ENCODE peak calls at places on chromosomes 4 and X, in five cellular contexts. W is right lobe of liver; M is endothelial cell of umbilical vein; P is CD8-positive, alpha-beta T cell; B is MM.1S. A is an unnamed sample.
A peak's percentile ranks its signal among the peaks of the same experiment; 100 is the strongest.

GRCh38 chr4:75696551-75696950 is 23.3 kb upstream of the G3BP2 start:
- DNase-seq in W (no peak), M (no peak), P (no peak), B (no peak), A (no peak)

GRCh38 chr4:138643827-138644226 is 371.8 kb upstream of the NOCT start:
- DNase-seq in W (no peak), M (no peak), P (no peak), B (no peak), A (no peak)

GRCh38 chr4:94177822-94178221 is 29.8 kb upstream of the SMARCAD1 start:
- DNase-seq in W (no peak), M (no peak), P (no peak), B (no peak), A (no peak)

GRCh38 chr4:67926485-67926884 is 36.8 kb downstream of the TMPRSS11A start:
- DNase-seq in W (no peak), M (no peak), P (no peak), B (no peak), A (no peak)

GRCh38 chr4:81620442-81620841 is 148.7 kb upstream of the RASGEF1B start:
- DNase-seq in W (no peak), M (no peak), P (no peak), B (no peak), A (no peak)

GRCh38 chr4:122346503-122346902 is 32.3 kb upstream of the ADAD1 start:
- DNase-seq in W (no peak), M (no peak), P (no peak), B (no peak), A (no peak)

GRCh38 chrX:15790766-15791380 is 589 bp downstream of the ZRSR2 start:
- DNase-seq in W (no peak), M (peak; percentile 40), P (no peak), B (no peak), A (no peak)

GRCh38 chrX:155028749-155029360 is 2.2 kb downstream of the FUNDC2 start:
- DNase-seq in W (no peak), M (peak; percentile 5), P (no peak), B (no peak), A (no peak)

GRCh38 chr4:94974773-94975172 is 217.0 kb downstream of the BMPR1B start:
- DNase-seq in W (no peak), M (peak; percentile 39), P (no peak), B (no peak), A (no peak)

GRCh38 chr4:78058591-78059523 is 1.7 kb downstream of the FRAS1 start:
- DNase-seq in W (peak; percentile 46), M (peak; percentile 33), P (no peak), B (peak; percentile 12), A (peak; percentile 58)

GRCh38 chr4:19025031-19025430 is 1003.5 kb upstream of the LCORL start:
- DNase-seq in W (no peak), M (no peak), P (no peak), B (no peak), A (no peak)

GRCh38 chrX:137427061-137427778 is 138.7 kb upstream of the ZIC3 start:
- DNase-seq in W (no peak), M (no peak), P (no peak), B (no peak), A (no peak)

GRCh38 chrX:13059269-13059668 is 14.8 kb upstream of the FAM9C start:
- DNase-seq in W (no peak), M (no peak), P (no peak), B (no peak), A (no peak)

GRCh38 chrX:132909643-132910042 is 48.8 kb downstream of the HS6ST2 start:
- DNase-seq in W (no peak), M (no peak), P (no peak), B (no peak), A (no peak)

GRCh38 chr4:186204103-186204559 is 12.8 kb downstream of the CYP4V2 start:
- DNase-seq in W (peak; percentile 54), M (peak; percentile 4), P (no peak), B (peak; percentile 74), A (no peak)

GRCh38 chr4:75723117-75723801 is 1.1 kb upstream of the USO1 start:
- DNase-seq in W (peak; percentile 51), M (peak; percentile 21), P (no peak), B (no peak), A (no peak)

GRCh38 chrX:25012433-25012735 is 3.4 kb downstream of the ARX start:
- DNase-seq in W (no peak), M (no peak), P (no peak), B (peak; percentile 15), A (no peak)

GRCh38 chr4:146585761-146586333 is 52.8 kb upstream of the POU4F2 start:
- DNase-seq in W (no peak), M (no peak), P (no peak), B (no peak), A (no peak)

GRCh38 chr4:37805091-37805490 is 21.4 kb upstream of the PGM2 start:
- DNase-seq in W (no peak), M (no peak), P (no peak), B (no peak), A (no peak)

GRCh38 chr4:105050896-105051295 is 95.8 kb upstream of the TET2 start:
- DNase-seq in W (no peak), M (peak; percentile 53), P (no peak), B (no peak), A (no peak)

GRCh38 chr4:145545538-145546224 is 64.0 kb downstream of the SMAD1 start:
- DNase-seq in W (no peak), M (peak; percentile 100), P (no peak), B (no peak), A (no peak)

GRCh38 chrX:50107470-50107869 is 93.3 kb downstream of the AKAP4 start:
- DNase-seq in W (no peak), M (no peak), P (no peak), B (no peak), A (no peak)

GRCh38 chr4:164081371-164081770 is 586.9 kb downstream of the TMA16 start:
- DNase-seq in W (no peak), M (no peak), P (no peak), B (no peak), A (no peak)

GRCh38 chr4:15234585-15235126 is 193.2 kb upstream of the C1QTNF7 start:
- DNase-seq in W (no peak), M (no peak), P (no peak), B (no peak), A (no peak)

GRCh38 chrX:115344885-115345653 is 55.6 kb downstream of the LUZP4 start:
- DNase-seq in W (peak; percentile 90), M (peak; percentile 94), P (no peak), B (peak; percentile 26), A (peak; percentile 94)

GRCh38 chr4:1342003-1342402 is 5.0 kb upstream of the UVSSA start:
- DNase-seq in W (no peak), M (peak; percentile 22), P (no peak), B (peak; percentile 1), A (no peak)

GRCh38 chrX:136768469-136769084 is 12.2 kb downstream of the ARHGEF6 start:
- DNase-seq in W (no peak), M (no peak), P (no peak), B (no peak), A (peak; percentile 72)

GRCh38 chrX:25531096-25531495 is 515.3 kb upstream of the ARX start:
- DNase-seq in W (no peak), M (no peak), P (no peak), B (no peak), A (no peak)

GRCh38 chr4:185700048-185700447 is 111.9 kb downstream of the SORBS2 start:
- DNase-seq in W (no peak), M (no peak), P (no peak), B (no peak), A (peak; percentile 80)

GRCh38 chr4:89539374-89539773 is 231.8 kb upstream of the GPRIN3 start:
- DNase-seq in W (no peak), M (peak; percentile 90), P (no peak), B (no peak), A (no peak)

GRCh38 chr4:188841523-188841922 is 702.3 kb downstream of the TRIML1 start:
- DNase-seq in W (no peak), M (no peak), P (no peak), B (no peak), A (no peak)

GRCh38 chr4:1332686-1333085 is 14.3 kb upstream of the UVSSA start:
- DNase-seq in W (no peak), M (no peak), P (no peak), B (no peak), A (no peak)

GRCh38 chr4:185956546-185956945 is 112.4 kb upstream of the TLR3 start:
- DNase-seq in W (no peak), M (no peak), P (no peak), B (no peak), A (no peak)

GRCh38 chr4:180310616-180311015 is 1932.6 kb upstream of the TENM3 start:
- DNase-seq in W (no peak), M (no peak), P (no peak), B (no peak), A (no peak)

GRCh38 chr4:182230256-182230655 is 12.9 kb upstream of the TENM3 start:
- DNase-seq in W (no peak), M (no peak), P (no peak), B (no peak), A (no peak)

GRCh38 chr4:133801858-133802257 is 399.7 kb downstream of the PABPC4L start:
- DNase-seq in W (no peak), M (peak; percentile 8), P (no peak), B (no peak), A (no peak)

GRCh38 chr4:133802741-133803140 is 398.8 kb downstream of the PABPC4L start:
- DNase-seq in W (no peak), M (peak; percentile 38), P (no peak), B (no peak), A (no peak)

GRCh38 chr4:133800966-133801365 is 400.6 kb downstream of the PABPC4L start:
- DNase-seq in W (no peak), M (no peak), P (no peak), B (no peak), A (no peak)

GRCh38 chr4:133799916-133800315 is 401.7 kb downstream of the PABPC4L start:
- DNase-seq in W (no peak), M (no peak), P (no peak), B (no peak), A (no peak)
- H3K27ac ChIP-seq in W (no peak overlapping the region), M (no peak overlapping the region), P (no peak overlapping the region), B (no peak overlapping the region), A (no peak overlapping the region)

GRCh38 chrX:72062890-72063289 is 68.8 kb downstream of the RTL5 start:
- DNase-seq in W (no peak), M (no peak), P (no peak), B (no peak), A (no peak)
- H3K4me1 ChIP-seq in W (no peaks in the 10 kb centered on the region), M (peaks cover 13% of the 10 kb centered on the region), P (no peaks in the 10 kb centered on the region), B (no peaks in the 10 kb centered on the region), A (no peaks in the 10 kb centered on the region)

GRCh38 chr4:153295131-153295755 is 49.2 kb upstream of the MND1 start:
- DNase-seq in W (no peak), M (no peak), P (no peak), B (no peak), A (no peak)
- H3K36me3 ChIP-seq in W (no peaks in the 10 kb centered on the region), M (no peaks in the 10 kb centered on the region), P (no peaks in the 10 kb centered on the region), B (no peaks in the 10 kb centered on the region), A (peaks cover 3% of the 10 kb centered on the region)

GRCh38 chr4:52844596-52844995 is 17.5 kb upstream of the RASL11B start:
- DNase-seq in W (no peak), M (no peak), P (no peak), B (no peak), A (no peak)

GRCh38 chr4:52843958-52844357 is 18.2 kb upstream of the RASL11B start:
- DNase-seq in W (no peak), M (no peak), P (no peak), B (no peak), A (no peak)

GRCh38 chr4:52843351-52843750 is 18.8 kb upstream of the RASL11B start:
- DNase-seq in W (no peak), M (no peak), P (no peak), B (no peak), A (no peak)

GRCh38 chr4:52841707-52842456 is 20.2 kb upstream of the RASL11B start:
- DNase-seq in W (no peak), M (peak; percentile 3), P (no peak), B (no peak), A (no peak)

GRCh38 chr4:52842788-52843187 is 19.3 kb upstream of the RASL11B start:
- DNase-seq in W (no peak), M (no peak), P (no peak), B (no peak), A (no peak)
- H3K27ac ChIP-seq in W (no peak overlapping the region), M (no peak overlapping the region), P (no peak overlapping the region), B (no peak overlapping the region), A (no peak overlapping the region)

A was measured in aorta.